ENCODE peak calls at places on chromosomes 5 and 9, in four cellular contexts. Q is MM.1S, X is ureter, G is heart right ventricle. N is an unnamed sample.
A peak's percentile ranks its signal among the peaks of the same experiment; 100 is the strongest.

GRCh38 chr5:10563940-10564837 is at the start of gene ANKRD33B:
- DNase-seq in Q (peak; percentile 88), X (peak; percentile 69), G (peak; percentile 73), N (no peak)

GRCh38 chr5:17238521-17239041 is 21.1 kb downstream of the BASP1 start:
- DNase-seq in Q (no peak), X (no peak), G (no peak), N (no peak)

GRCh38 chr5:50352390-50352789 is 88.7 kb downstream of the EMB start:
- DNase-seq in Q (no peak), X (no peak), G (no peak), N (no peak)

GRCh38 chr9:124439661-124440243 is 10.5 kb upstream of the ADGRD2 start:
- DNase-seq in Q (no peak), X (no peak), G (no peak), N (no peak)

GRCh38 chr5:130316971-130317421 is 412.7 kb downstream of the CHSY3 start:
- DNase-seq in Q (no peak), X (no peak), G (no peak), N (no peak)

GRCh38 chr9:123787411-123787810 is 142.5 kb downstream of the DENND1A start:
- DNase-seq in Q (no peak), X (no peak), G (no peak), N (no peak)

GRCh38 chr5:43753069-43753468 is 150.1 kb downstream of the NNT start:
- DNase-seq in Q (no peak), X (no peak), G (no peak), N (no peak)

GRCh38 chr5:15105799-15106393 is 234.3 kb upstream of the ANKH start:
- DNase-seq in Q (peak; percentile 63), X (peak; percentile 55), G (no peak), N (peak; percentile 53)

GRCh38 chr5:104367978-104368377 is 805.4 kb upstream of the NUDT12 start:
- DNase-seq in Q (no peak), X (no peak), G (no peak), N (no peak)

GRCh38 chr5:90473321-90474234 is 993 bp downstream of the MBLAC2 start:
- DNase-seq in Q (peak; percentile 20), X (no peak), G (peak; percentile 41), N (peak; percentile 13)